ENCODE peak calls at places on chromosomes 12 and 14, in seven cellular contexts. W, F, A, L, Y, B and S are unnamed samples.

GRCh38 chr12:25592725-25593495 is 39.8 kb upstream of the LMNTD1 start:
- DNase-seq in A (no peak), B (no peak), L (no peak), W (no peak), Y (no peak), F (no peak), S (no peak)

GRCh38 chr12:130016986-130017385 is 113.2 kb upstream of the TMEM132D start:
- DNase-seq in Y (no peak), A (no peak), W (no peak), L (no peak), F (no peak), B (no peak), S (no peak)

GRCh38 chr12:97167598-97167997 is 260.5 kb downstream of the NEDD1 start:
- DNase-seq in B (no peak), W (no peak), A (no peak), F (no peak), L (no peak), Y (no peak), S (no peak)

GRCh38 chr14:29016050-29016900 is 249.7 kb downstream of the FOXG1 start:
- DNase-seq in A (peak; percentile 7), B (no peak), F (no peak), Y (peak; percentile 85), L (peak; percentile 15), W (peak; percentile 78), S (peak; percentile 3)

GRCh38 chr12:22787557-22787956 is 162.6 kb downstream of the ETNK1 start:
- DNase-seq in Y (no peak), B (no peak), L (no peak), F (no peak), W (no peak), A (no peak), S (no peak)

GRCh38 chr12:115464008-115464672 is 780.2 kb upstream of the TBX3 start:
- DNase-seq in L (no peak), W (no peak), B (no peak), F (no peak), A (no peak), Y (no peak), S (no peak)

GRCh38 chr14:61300754-61301153 is 19.6 kb upstream of the TMEM30B start:
- DNase-seq in F (no peak), L (no peak), Y (no peak), B (no peak), W (no peak), A (no peak), S (no peak)

GRCh38 chr12:71642264-71642663 is 21.4 kb downstream of the ZFC3H1 start:
- DNase-seq in A (no peak), F (no peak), Y (no peak), B (no peak), W (no peak), L (no peak), S (no peak)

GRCh38 chr12:52082988-52083637 is 3.6 kb downstream of the SMIM41 start:
- DNase-seq in L (peak; percentile 85), F (peak; percentile 80), B (no peak), W (peak; percentile 40), A (peak; percentile 92), Y (peak; percentile 85), S (peak; percentile 80)

GRCh38 chr12:28869197-28869596 is 279.9 kb upstream of the FAR2 start:
- DNase-seq in B (no peak), W (no peak), Y (no peak), F (no peak), A (peak; percentile 24), L (no peak), S (no peak)

GRCh38 chr12:51600721-51601120 is 9.7 kb downstream of the SCN8A start:
- DNase-seq in Y (no peak), B (no peak), F (no peak), L (no peak), W (no peak), A (no peak), S (no peak)

GRCh38 chr14:96638041-96638855 is 136.1 kb downstream of the PAPOLA start:
- DNase-seq in Y (peak; percentile 23), W (no peak), B (no peak), A (peak; percentile 1), F (no peak), L (peak; percentile 0), S (no peak)

GRCh38 chr12:123242083-123242904 is 9.1 kb downstream of the MTRFR start:
- DNase-seq in W (no peak), Y (no peak), B (no peak), F (no peak), A (no peak), L (no peak), S (no peak)

GRCh38 chr14:69716483-69717187 is 50.3 kb upstream of the SRSF5 start:
- DNase-seq in Y (no peak), W (no peak), F (no peak), B (no peak), L (no peak), A (no peak), S (no peak)

GRCh38 chr14:69105326-69105725 is 47.6 kb downstream of the DCAF5 start:
- DNase-seq in A (no peak), F (no peak), W (no peak), Y (no peak), B (no peak), L (no peak), S (no peak)

GRCh38 chr12:51351913-51352532 is 5.5 kb upstream of the CELA1 start:
- DNase-seq in A (peak; percentile 38), L (peak; percentile 64), F (no peak), Y (peak; percentile 90), B (no peak), W (peak; percentile 30), S (no peak)

GRCh38 chr12:27619308-27619707 is 76.9 kb upstream of the REP15 start:
- DNase-seq in W (peak; percentile 11), Y (no peak), B (no peak), F (no peak), L (no peak), A (no peak), S (no peak)

GRCh38 chr12:80567391-80567790 is 123.4 kb downstream of the PTPRQ start:
- DNase-seq in A (no peak), L (no peak), B (no peak), W (no peak), F (no peak), Y (no peak), S (no peak)

GRCh38 chr12:66279127-66279712 is 23.1 kb upstream of the HELB start:
- DNase-seq in L (peak; percentile 16), W (peak; percentile 27), F (no peak), B (no peak), Y (no peak), A (peak; percentile 15), S (no peak)

GRCh38 chr12:63525831-63526230 is 142.5 kb downstream of the DPY19L2 start:
- DNase-seq in A (no peak), W (no peak), B (no peak), F (no peak), Y (no peak), L (no peak), S (no peak)

GRCh38 chr12:129190827-129191226 is 337.5 kb downstream of the GLT1D1 start:
- DNase-seq in F (no peak), W (no peak), B (no peak), Y (peak; percentile 81), L (no peak), A (no peak), S (no peak)

GRCh38 chr14:89196561-89196960 is 220.5 kb downstream of the FOXN3 start:
- DNase-seq in A (no peak), L (no peak), Y (no peak), F (no peak), W (no peak), B (no peak), S (no peak)
- TF ChIP-seq POLR2AphosphoS5 in A (no peak), L (no peak), Y (no peak), F (no peak), W (no peak), B (no peak), S (no peak)

GRCh38 chr12:120039711-120040110 is 50.7 kb downstream of the BICDL1 start:
- DNase-seq in Y (no peak), B (no peak), L (no peak), W (no peak), A (no peak), F (no peak), S (no peak)

GRCh38 chr12:120043421-120043820 is 54.4 kb downstream of the BICDL1 start:
- DNase-seq in A (no peak), B (no peak), L (no peak), W (no peak), F (no peak), Y (no peak), S (no peak)

GRCh38 chr12:120041386-120042231 is 52.6 kb downstream of the BICDL1 start:
- DNase-seq in Y (no peak), B (no peak), A (no peak), F (no peak), W (peak; percentile 90), L (no peak), S (no peak)

GRCh38 chr12:120032242-120032641 is 43.2 kb downstream of the BICDL1 start:
- DNase-seq in F (no peak), L (no peak), Y (no peak), A (no peak), B (no peak), W (no peak), S (no peak)

DNA sequence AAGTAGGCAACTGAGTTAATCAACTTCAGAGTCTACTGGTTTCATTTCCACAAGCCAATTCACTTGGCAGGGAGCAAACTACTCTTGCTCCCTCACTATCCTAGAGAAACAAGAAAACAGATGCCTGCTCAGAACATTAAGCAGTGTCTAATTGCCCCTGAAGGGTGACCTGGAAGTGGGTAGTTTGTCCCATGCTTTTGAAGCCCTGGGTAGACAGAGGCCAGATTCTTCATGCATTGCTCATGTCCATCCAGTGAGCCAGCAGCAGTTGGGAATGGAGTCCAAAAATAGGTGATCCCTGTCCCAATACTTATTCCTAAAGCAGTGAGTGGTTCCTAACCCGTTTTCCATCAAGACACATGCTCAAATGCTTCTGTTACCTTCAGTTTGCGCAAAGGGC is 48.8 kb downstream of the BICDL1 start:
- DNase-seq in Y (no peak), A (no peak), L (no peak), W (no peak), B (no peak), F (no peak), S (no peak)
- TF ChIP-seq TAF1 in Y (no peak), A (no peak), L (no peak), W (no peak), B (no peak), F (no peak), S (no peak)

DNA sequence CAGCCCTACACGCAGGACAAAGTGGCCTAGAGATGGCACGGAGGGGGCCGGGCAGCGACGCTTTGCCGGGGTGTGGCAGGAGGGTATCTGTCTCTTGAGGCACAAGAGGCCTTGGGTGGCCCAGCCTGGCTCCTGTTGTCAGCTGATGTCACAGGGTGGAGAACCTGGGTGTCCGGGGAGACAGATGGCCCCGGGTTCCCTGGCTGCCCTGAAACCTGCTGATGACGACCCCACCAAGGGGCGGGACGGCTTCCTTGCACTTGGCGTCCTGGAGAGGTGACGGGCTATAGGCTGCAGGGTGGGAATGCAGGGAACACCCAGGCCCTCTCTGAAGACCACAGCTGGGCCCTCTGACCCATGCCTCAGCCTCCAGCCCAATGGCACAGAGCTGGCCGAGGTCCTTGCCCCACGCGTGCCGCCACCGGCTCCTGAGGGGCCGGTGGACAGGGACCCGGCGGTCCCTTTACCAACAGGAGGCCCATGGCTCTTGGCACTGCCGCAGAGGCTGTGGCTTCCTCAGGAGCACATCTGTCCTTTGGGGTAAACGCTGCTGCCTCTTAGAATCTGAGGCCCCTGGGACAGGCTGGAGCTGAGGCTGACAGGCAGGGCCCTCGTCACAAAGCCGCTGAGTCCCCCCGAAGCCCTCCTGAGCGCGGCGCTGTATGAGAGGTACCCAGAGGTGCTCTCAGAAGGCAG is 16.4 kb downstream of the TRMT61A start:
- DNase-seq in F (peak; percentile 29), Y (no peak), W (no peak), L (no peak), B (no peak), A (peak; percentile 14), S (no peak)
- TF ChIP-seq POLR2AphosphoS5 in F (no peak), Y (no peak), W (no peak), L (no peak), B (no peak), A (no peak), S (no peak)

GRCh38 chr12:57732726-57733593 is 5.6 kb downstream of the AGAP2 start:
- DNase-seq in B (no peak), L (no peak), Y (no peak), A (no peak), F (no peak), W (no peak), S (no peak)
- TF ChIP-seq TAF1 in B (no peak), L (no peak), Y (no peak), A (no peak), F (no peak), W (no peak), S (no peak)